ENCODE peak calls at places on chromosomes 2 and 18, in ten cellular contexts. M is psoas muscle, L is T-helper 1 cell, T is spleen, A is LoVo, G is thyroid gland, S is left cardiac atrium, P is GM23248, W is GM10248, H is kidney. N is an unnamed sample.

GRCh38 chr2:106885981-106886915 is at the start of gene ST6GAL2:
- DNase-seq in A (peak), L (no peak), P (peak), H (peak), S (no peak), T (no peak), G (peak), M (no peak), W (peak), N (peak)

GRCh38 chr2:9675369-9676351 is 44.9 kb upstream of the YWHAQ start:
- DNase-seq in H (peak), W (no peak), G (no peak), S (no peak), T (no peak), A (peak), L (no peak), P (peak), M (peak), N (no peak)

GRCh38 chr2:158994920-158995676 is 26.7 kb downstream of the TANC1 start:
- DNase-seq in T (no peak), L (no peak), G (no peak), S (peak), A (no peak), P (no peak), H (no peak), M (no peak), W (no peak), N (no peak)

GRCh38 chr2:138453815-138454214 is 47.8 kb upstream of the SPOPL start:
- DNase-seq in M (no peak), A (no peak), S (no peak), W (no peak), T (no peak), L (no peak), P (no peak), H (no peak), G (no peak), N (no peak)

GRCh38 chr2:215422676-215423075 is 13.2 kb downstream of the FN1 start:
- DNase-seq in P (peak), A (no peak), L (no peak), W (no peak), S (no peak), G (no peak), M (no peak), T (no peak), H (no peak), N (no peak)

GRCh38 chr2:157107877-157108276 is 149.6 kb upstream of the GALNT5 start:
- DNase-seq in A (no peak), M (no peak), P (no peak), S (no peak), W (no peak), T (no peak), L (no peak), G (no peak), H (no peak), N (no peak)

GRCh38 chr2:129758461-129759185 is 220.8 kb upstream of the RAB6C start:
- DNase-seq in L (no peak), P (peak), W (no peak), H (no peak), T (peak), S (peak), A (no peak), M (peak), G (no peak), N (no peak)

GRCh38 chr2:73337828-73338227 is 44.5 kb upstream of the EGR4 start:
- DNase-seq in G (no peak), L (no peak), P (no peak), S (no peak), W (no peak), H (no peak), T (no peak), A (no peak), M (no peak), N (no peak)

GRCh38 chr2:32627901-32628645 is at the start of gene TTC27:
- DNase-seq in P (peak), W (peak), G (peak), M (peak), H (peak), S (peak), L (peak), A (peak), T (peak), N (peak)

GRCh38 chr2:36710858-36711520 is 14.5 kb downstream of the VIT start:
- DNase-seq in H (no peak), P (no peak), A (no peak), M (no peak), T (no peak), G (no peak), L (no peak), W (no peak), S (no peak), N (no peak)

GRCh38 chr2:141529674-141530073 is 601.1 kb downstream of the LRP1B start:
- DNase-seq in L (no peak), M (no peak), A (no peak), W (no peak), H (no peak), P (no peak), G (no peak), T (no peak), S (no peak), N (no peak)

GRCh38 chr2:36707050-36707449 is 10.5 kb downstream of the VIT start:
- DNase-seq in S (no peak), H (no peak), T (no peak), L (no peak), W (no peak), M (peak), A (no peak), G (no peak), P (peak), N (no peak)

GRCh38 chr2:162063281-162063680 is 10.7 kb downstream of the DPP4 start:
- DNase-seq in L (no peak), T (no peak), M (no peak), W (no peak), A (peak), G (no peak), H (no peak), P (no peak), S (no peak), N (no peak)

GRCh38 chr18:68991281-68991680 is 193.4 kb downstream of the CCDC102B start:
- DNase-seq in G (no peak), A (no peak), M (no peak), P (peak), T (no peak), H (no peak), S (no peak), L (no peak), W (no peak), N (no peak)

GRCh38 chr2:46818141-46818552 is 97.5 kb downstream of the MCFD2 start:
- DNase-seq in L (no peak), P (no peak), A (no peak), T (peak), W (no peak), S (peak), H (peak), M (peak), G (peak), N (no peak)

GRCh38 chr2:189409136-189409535 is 32.1 kb upstream of the WDR75 start:
- DNase-seq in A (no peak), H (no peak), S (no peak), T (no peak), M (no peak), G (no peak), P (peak), L (no peak), W (no peak), N (no peak)

GRCh38 chr2:231371430-231372054 is 24.0 kb upstream of the B3GNT7 start:
- DNase-seq in S (no peak), G (no peak), W (no peak), M (no peak), P (no peak), H (peak), L (no peak), A (no peak), T (peak), N (no peak)

GRCh38 chr2:239878686-239879085 is 146.5 kb downstream of the NDUFA10 start:
- DNase-seq in L (no peak), P (no peak), H (no peak), S (no peak), A (no peak), G (no peak), T (no peak), M (no peak), W (no peak), N (no peak)

GRCh38 chr18:11178951-11179549 is 29.7 kb upstream of the PIEZO2 start:
- DNase-seq in G (peak), A (no peak), S (peak), W (no peak), H (no peak), M (peak), T (no peak), L (no peak), P (peak), N (peak)

GRCh38 chr2:147076634-147077033 is 768.2 kb upstream of the ACVR2A start:
- DNase-seq in W (no peak), H (no peak), G (no peak), L (no peak), A (no peak), S (no peak), P (peak), M (no peak), T (no peak), N (no peak)

GRCh38 chr2:170005702-170006101 is 172.2 kb upstream of the MYO3B start:
- DNase-seq in M (no peak), T (no peak), G (no peak), P (no peak), A (no peak), L (no peak), H (no peak), S (no peak), W (no peak), N (no peak)

GRCh38 chr2:104502904-104503303 is 351.0 kb upstream of the POU3F3 start:
- DNase-seq in T (no peak), L (no peak), S (no peak), H (no peak), G (no peak), M (no peak), W (no peak), P (no peak), A (no peak), N (no peak)

GRCh38 chr2:18346364-18346763 is 214.1 kb downstream of the RDH14 start:
- DNase-seq in G (peak), A (no peak), L (no peak), W (no peak), P (no peak), M (no peak), H (no peak), S (peak), T (no peak), N (no peak)

GRCh38 chr2:225740086-225740485 is 340.6 kb downstream of the NYAP2 start:
- DNase-seq in P (peak), L (no peak), T (no peak), W (no peak), A (no peak), M (no peak), H (no peak), S (no peak), G (no peak), N (no peak)

GRCh38 chr2:100321181-100321880 is 970 bp downstream of the LONRF2 start:
- DNase-seq in W (peak), S (peak), L (no peak), A (no peak), T (peak), P (peak), M (peak), G (peak), H (peak), N (peak)

GRCh38 chr2:132568679-132569078 is 101.3 kb downstream of the LYPD1 start:
- DNase-seq in W (no peak), M (no peak), P (no peak), S (no peak), T (no peak), L (no peak), H (no peak), G (no peak), A (no peak), N (no peak)

GRCh38 chr2:69833752-69834151 is 4.3 kb downstream of the GMCL1 start:
- DNase-seq in L (no peak), H (no peak), S (no peak), W (no peak), G (no peak), T (no peak), P (no peak), M (no peak), A (no peak), N (no peak)

GRCh38 chr2:68594674-68595492 is 48.5 kb upstream of the PROKR1 start:
- DNase-seq in L (no peak), S (peak), A (peak), H (no peak), M (peak), P (peak), T (peak), W (peak), G (peak), N (no peak)

GRCh38 chr2:29196792-29197788 is 81.9 kb downstream of the CLIP4 start:
- DNase-seq in H (no peak), L (peak), P (peak), G (peak), A (peak), S (peak), M (peak), W (peak), T (peak), N (peak)

GRCh38 chr2:24493713-24494112 is 2.7 kb downstream of the NCOA1 start:
- DNase-seq in S (no peak), M (no peak), G (no peak), P (peak), L (no peak), H (no peak), T (no peak), A (no peak), W (no peak), N (no peak)

GRCh38 chr2:177852389-177852788 is 220.2 kb downstream of the PDE11A start:
- DNase-seq in M (no peak), H (no peak), G (no peak), S (no peak), A (no peak), W (no peak), L (no peak), T (no peak), P (no peak), N (no peak)

GRCh38 chr2:157838442-157839161 is 37.5 kb downstream of the ACVR1 start:
- DNase-seq in H (no peak), T (no peak), W (no peak), A (no peak), P (peak), M (peak), L (no peak), G (peak), S (peak), N (peak)

GRCh38 chr2:160294339-160294803 is 94.3 kb upstream of the ITGB6 start:
- DNase-seq in A (no peak), W (no peak), P (peak), L (no peak), G (peak), M (peak), S (peak), H (peak), T (no peak), N (peak)

GRCh38 chr2:109480486-109481195 is 133.1 kb downstream of the SEPTIN10 start:
- DNase-seq in W (no peak), H (peak), A (no peak), T (peak), G (no peak), S (no peak), M (no peak), P (no peak), L (no peak), N (no peak)

GRCh38 chr2:44273596-44273995 is 1.7 kb upstream of the SLC3A1 start:
- DNase-seq in T (no peak), W (no peak), M (no peak), L (no peak), H (no peak), S (no peak), P (peak), G (no peak), A (no peak), N (no peak)

GRCh38 chr18:67104700-67105284 is 411.7 kb downstream of the DSEL start:
- DNase-seq in W (peak), G (peak), A (peak), T (no peak), P (peak), M (peak), S (peak), L (no peak), H (no peak), N (peak)

GRCh38 chr2:68749345-68749744 is 14.7 kb downstream of the ARHGAP25 start:
- DNase-seq in L (no peak), T (no peak), S (no peak), M (no peak), H (no peak), A (no peak), P (no peak), W (no peak), G (no peak), N (no peak)

GRCh38 chr2:170118641-170119040 is 59.3 kb upstream of the MYO3B start:
- DNase-seq in T (no peak), G (no peak), A (no peak), L (no peak), P (no peak), S (no peak), W (no peak), M (no peak), H (no peak), N (no peak)

N was measured in ovary.